ENCODE peak calls at places on chromosomes 12 and 14, in eight cellular contexts. One of them, this sample, is unnamed.

GRCh38 chr12:1474567-1475153 is 119.7 kb downstream of the FBXL14 start:
- DNase-seq in SK-N-SH: peak; percentile 31
- DNase-seq in AG04450: peak; percentile 83
- DNase-seq in fibroblast of lung: peak; percentile 98
- DNase-seq in H9: no peak
- DNase-seq in dorsolateral prefrontal cortex: no peak
- DNase-seq in HFFc6: peak; percentile 91
- DNase-seq in epithelial cell of esophagus: peak; percentile 41
- DNase-seq in this sample: peak; percentile 66

GRCh38 chr12:113204806-113205205 is 16.5 kb upstream of the TPCN1 start:
- DNase-seq in SK-N-SH: no peak
- DNase-seq in AG04450: no peak
- DNase-seq in fibroblast of lung: no peak
- DNase-seq in H9: no peak
- DNase-seq in dorsolateral prefrontal cortex: no peak
- DNase-seq in HFFc6: no peak
- DNase-seq in epithelial cell of esophagus: no peak
- DNase-seq in this sample: no peak

GRCh38 chr12:76080729-76081415 is 3.6 kb downstream of the NAP1L1 start:
- DNase-seq in SK-N-SH: peak; percentile 34
- DNase-seq in AG04450: no peak
- DNase-seq in fibroblast of lung: no peak
- DNase-seq in H9: no peak
- DNase-seq in dorsolateral prefrontal cortex: no peak
- DNase-seq in HFFc6: no peak
- DNase-seq in epithelial cell of esophagus: no peak
- DNase-seq in this sample: no peak

GRCh38 chr12:39966251-39966650 is 139.6 kb downstream of the SLC2A13 start:
- DNase-seq in SK-N-SH: no peak
- DNase-seq in AG04450: no peak
- DNase-seq in fibroblast of lung: no peak
- DNase-seq in H9: no peak
- DNase-seq in dorsolateral prefrontal cortex: no peak
- DNase-seq in HFFc6: no peak
- DNase-seq in epithelial cell of esophagus: no peak
- DNase-seq in this sample: no peak

GRCh38 chr12:74728006-74728405 is 190.4 kb downstream of the ATXN7L3B start:
- DNase-seq in SK-N-SH: no peak
- DNase-seq in AG04450: no peak
- DNase-seq in fibroblast of lung: no peak
- DNase-seq in H9: no peak
- DNase-seq in dorsolateral prefrontal cortex: no peak
- DNase-seq in HFFc6: no peak
- DNase-seq in epithelial cell of esophagus: no peak
- DNase-seq in this sample: no peak

GRCh38 chr12:96522283-96522682 is 32.9 kb downstream of the CFAP54 start:
- DNase-seq in SK-N-SH: no peak
- DNase-seq in AG04450: no peak
- DNase-seq in fibroblast of lung: no peak
- DNase-seq in H9: peak; percentile 66
- DNase-seq in dorsolateral prefrontal cortex: no peak
- DNase-seq in HFFc6: no peak
- DNase-seq in epithelial cell of esophagus: no peak
- DNase-seq in this sample: no peak

GRCh38 chr14:68039593-68039992 is 220.0 kb downstream of the RAD51B start:
- DNase-seq in SK-N-SH: no peak
- DNase-seq in AG04450: no peak
- DNase-seq in fibroblast of lung: no peak
- DNase-seq in H9: no peak
- DNase-seq in dorsolateral prefrontal cortex: no peak
- DNase-seq in HFFc6: no peak
- DNase-seq in epithelial cell of esophagus: peak; percentile 54
- DNase-seq in this sample: no peak

GRCh38 chr12:123140675-123141614 is 9.9 kb downstream of the PITPNM2 start:
- DNase-seq in SK-N-SH: no peak
- DNase-seq in AG04450: no peak
- DNase-seq in fibroblast of lung: no peak
- DNase-seq in H9: no peak
- DNase-seq in dorsolateral prefrontal cortex: no peak
- DNase-seq in HFFc6: no peak
- DNase-seq in epithelial cell of esophagus: no peak
- DNase-seq in this sample: no peak

GRCh38 chr12:61521258-61521657 is 738.9 kb upstream of the USP15 start:
- DNase-seq in SK-N-SH: no peak
- DNase-seq in AG04450: no peak
- DNase-seq in fibroblast of lung: no peak
- DNase-seq in H9: no peak
- DNase-seq in dorsolateral prefrontal cortex: no peak
- DNase-seq in HFFc6: no peak
- DNase-seq in epithelial cell of esophagus: no peak
- DNase-seq in this sample: no peak

GRCh38 chr12:90791445-90791844 is 163.5 kb downstream of the CCER1 start:
- DNase-seq in SK-N-SH: peak; percentile 45
- DNase-seq in AG04450: no peak
- DNase-seq in fibroblast of lung: no peak
- DNase-seq in H9: no peak
- DNase-seq in dorsolateral prefrontal cortex: no peak
- DNase-seq in HFFc6: no peak
- DNase-seq in epithelial cell of esophagus: no peak
- DNase-seq in this sample: no peak

GRCh38 chr12:23361971-23362370 is 587.5 kb downstream of the SOX5 start:
- DNase-seq in SK-N-SH: no peak
- DNase-seq in AG04450: no peak
- DNase-seq in fibroblast of lung: no peak
- DNase-seq in H9: no peak
- DNase-seq in dorsolateral prefrontal cortex: no peak
- DNase-seq in HFFc6: no peak
- DNase-seq in epithelial cell of esophagus: no peak
- DNase-seq in this sample: no peak
- TF ChIP-seq CTCF in SK-N-SH: no peak
- TF ChIP-seq CTCF in AG04450: peak; percentile 1
- TF ChIP-seq CTCF in fibroblast of lung: no peak
- TF ChIP-seq CTCF in H9: peak; percentile 59
- TF ChIP-seq CTCF in dorsolateral prefrontal cortex: no peak
- TF ChIP-seq CTCF in HFFc6: peak; percentile 7
- TF ChIP-seq CTCF in epithelial cell of esophagus: no peak
- TF ChIP-seq CTCF in this sample: no peak

GRCh38 chr14:101315802-101316296 is 245.4 kb upstream of the DIO3 start:
- DNase-seq in SK-N-SH: no peak
- DNase-seq in AG04450: no peak
- DNase-seq in fibroblast of lung: no peak
- DNase-seq in H9: no peak
- DNase-seq in dorsolateral prefrontal cortex: no peak
- DNase-seq in HFFc6: no peak
- DNase-seq in epithelial cell of esophagus: no peak
- DNase-seq in this sample: no peak

GRCh38 chr14:101318271-101318670 is 243.0 kb upstream of the DIO3 start:
- DNase-seq in SK-N-SH: no peak
- DNase-seq in AG04450: no peak
- DNase-seq in fibroblast of lung: no peak
- DNase-seq in H9: no peak
- DNase-seq in dorsolateral prefrontal cortex: no peak
- DNase-seq in HFFc6: no peak
- DNase-seq in epithelial cell of esophagus: no peak
- DNase-seq in this sample: no peak

GRCh38 chr14:101313268-101313667 is 248.0 kb upstream of the DIO3 start:
- DNase-seq in SK-N-SH: no peak
- DNase-seq in AG04450: no peak
- DNase-seq in fibroblast of lung: no peak
- DNase-seq in H9: no peak
- DNase-seq in dorsolateral prefrontal cortex: no peak
- DNase-seq in HFFc6: no peak
- DNase-seq in epithelial cell of esophagus: no peak
- DNase-seq in this sample: no peak
- TF ChIP-seq CTCF in SK-N-SH: no peak
- TF ChIP-seq CTCF in AG04450: peak; percentile 3
- TF ChIP-seq CTCF in fibroblast of lung: no peak
- TF ChIP-seq CTCF in H9: peak; percentile 58
- TF ChIP-seq CTCF in dorsolateral prefrontal cortex: no peak
- TF ChIP-seq CTCF in HFFc6: no peak
- TF ChIP-seq CTCF in epithelial cell of esophagus: no peak
- TF ChIP-seq CTCF in this sample: no peak

GRCh38 chr12:102571889-102572288 is 91.5 kb upstream of the IGF1 start:
- DNase-seq in SK-N-SH: no peak
- DNase-seq in AG04450: no peak
- DNase-seq in fibroblast of lung: no peak
- DNase-seq in H9: no peak
- DNase-seq in dorsolateral prefrontal cortex: no peak
- DNase-seq in HFFc6: no peak
- DNase-seq in epithelial cell of esophagus: no peak
- DNase-seq in this sample: no peak
- TF ChIP-seq CTCF in SK-N-SH: no peak
- TF ChIP-seq CTCF in AG04450: no peak
- TF ChIP-seq CTCF in fibroblast of lung: no peak
- TF ChIP-seq CTCF in H9: no peak
- TF ChIP-seq CTCF in dorsolateral prefrontal cortex: no peak
- TF ChIP-seq CTCF in HFFc6: no peak
- TF ChIP-seq CTCF in epithelial cell of esophagus: no peak
- TF ChIP-seq CTCF in this sample: no peak

GRCh38 chr14:37116933-37117844 is 55.2 kb downstream of the SLC25A21 start:
- DNase-seq in SK-N-SH: no peak
- DNase-seq in AG04450: peak; percentile 8
- DNase-seq in fibroblast of lung: peak; percentile 73
- DNase-seq in H9: no peak
- DNase-seq in dorsolateral prefrontal cortex: no peak
- DNase-seq in HFFc6: peak; percentile 39
- DNase-seq in epithelial cell of esophagus: peak; percentile 85
- DNase-seq in this sample: peak; percentile 63
- TF ChIP-seq CTCF in SK-N-SH: no peak
- TF ChIP-seq CTCF in AG04450: peak; percentile 70
- TF ChIP-seq CTCF in fibroblast of lung: peak; percentile 68
- TF ChIP-seq CTCF in H9: peak; percentile 47
- TF ChIP-seq CTCF in dorsolateral prefrontal cortex: peak; percentile 17
- TF ChIP-seq CTCF in HFFc6: peak; percentile 74
- TF ChIP-seq CTCF in epithelial cell of esophagus: peak; percentile 74
- TF ChIP-seq CTCF in this sample: peak; percentile 77

GRCh38 chr12:121709478-121709890 is 3.1 kb upstream of the TMEM120B start:
- DNase-seq in SK-N-SH: no peak
- DNase-seq in AG04450: no peak
- DNase-seq in fibroblast of lung: peak; percentile 45
- DNase-seq in H9: no peak
- DNase-seq in dorsolateral prefrontal cortex: no peak
- DNase-seq in HFFc6: peak; percentile 83
- DNase-seq in epithelial cell of esophagus: peak; percentile 85
- DNase-seq in this sample: no peak

GRCh38 chr12:121713257-121714155 is 954 bp downstream of the TMEM120B start:
- DNase-seq in SK-N-SH: no peak
- DNase-seq in AG04450: no peak
- DNase-seq in fibroblast of lung: peak; percentile 22
- DNase-seq in H9: no peak
- DNase-seq in dorsolateral prefrontal cortex: no peak
- DNase-seq in HFFc6: no peak
- DNase-seq in epithelial cell of esophagus: no peak
- DNase-seq in this sample: no peak

GRCh38 chr12:121711925-121712461 is 559 bp upstream of the TMEM120B start:
- DNase-seq in SK-N-SH: no peak
- DNase-seq in AG04450: no peak
- DNase-seq in fibroblast of lung: peak; percentile 12
- DNase-seq in H9: no peak
- DNase-seq in dorsolateral prefrontal cortex: peak; percentile 13
- DNase-seq in HFFc6: peak; percentile 25
- DNase-seq in epithelial cell of esophagus: peak; percentile 26
- DNase-seq in this sample: no peak

GRCh38 chr12:121715862-121716435 is 3.4 kb downstream of the TMEM120B start:
- DNase-seq in SK-N-SH: no peak
- DNase-seq in AG04450: no peak
- DNase-seq in fibroblast of lung: no peak
- DNase-seq in H9: no peak
- DNase-seq in dorsolateral prefrontal cortex: no peak
- DNase-seq in HFFc6: no peak
- DNase-seq in epithelial cell of esophagus: no peak
- DNase-seq in this sample: no peak

GRCh38 chr12:121712462-121713256 is at the start of gene TMEM120B:
- DNase-seq in SK-N-SH: peak; percentile 98
- DNase-seq in AG04450: no peak
- DNase-seq in fibroblast of lung: peak; percentile 71
- DNase-seq in H9: peak; percentile 86
- DNase-seq in dorsolateral prefrontal cortex: peak; percentile 82
- DNase-seq in HFFc6: peak; percentile 63
- DNase-seq in epithelial cell of esophagus: peak; percentile 79
- DNase-seq in this sample: no peak
- TF ChIP-seq CTCF in SK-N-SH: peak; percentile 24
- TF ChIP-seq CTCF in AG04450: no peak
- TF ChIP-seq CTCF in fibroblast of lung: no peak
- TF ChIP-seq CTCF in H9: peak; percentile 37
- TF ChIP-seq CTCF in dorsolateral prefrontal cortex: no peak
- TF ChIP-seq CTCF in HFFc6: no peak
- TF ChIP-seq CTCF in epithelial cell of esophagus: no peak
- TF ChIP-seq CTCF in this sample: no peak

DNA sequence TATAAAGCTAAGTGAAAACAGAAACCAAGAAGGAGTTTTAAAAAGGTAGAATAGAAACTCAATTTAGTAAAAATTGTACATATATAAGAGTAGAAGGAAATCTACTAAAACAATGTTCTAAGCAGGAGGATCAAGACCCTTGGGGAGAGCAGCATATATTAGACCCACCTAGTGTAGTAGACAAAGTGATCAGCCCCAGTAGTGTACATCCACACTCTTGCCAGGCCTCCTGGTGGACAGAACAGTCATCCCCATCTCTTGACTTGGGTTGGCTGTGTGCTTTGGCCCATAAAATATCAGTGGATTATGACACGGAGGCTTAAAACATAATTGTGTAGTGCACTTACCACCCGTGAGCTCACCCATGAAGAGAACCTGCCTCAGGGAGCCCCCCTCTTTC is 10.9 kb upstream of the OTUB2 start:
- DNase-seq in SK-N-SH: no peak
- DNase-seq in AG04450: no peak
- DNase-seq in fibroblast of lung: no peak
- DNase-seq in H9: no peak
- DNase-seq in dorsolateral prefrontal cortex: no peak
- DNase-seq in HFFc6: no peak
- DNase-seq in epithelial cell of esophagus: no peak
- DNase-seq in this sample: no peak
- TF ChIP-seq CTCF in SK-N-SH: no peak
- TF ChIP-seq CTCF in AG04450: peak; percentile 29
- TF ChIP-seq CTCF in fibroblast of lung: no peak
- TF ChIP-seq CTCF in H9: peak; percentile 18
- TF ChIP-seq CTCF in dorsolateral prefrontal cortex: no peak
- TF ChIP-seq CTCF in HFFc6: peak; percentile 26
- TF ChIP-seq CTCF in epithelial cell of esophagus: no peak
- TF ChIP-seq CTCF in this sample: no peak